ENCODE peak calls at places on chromosomes 1 and 21, in four cellular contexts. One of them, this sample, is unnamed.

GRCh38 chr1:47465605-47466004 is 27.8 kb downstream of the FOXD2 start:
- DNase-seq in anterior cingulate cortex: no peak
- DNase-seq in IMR-90: no peak
- DNase-seq in sciatic nerve: no peak
- DNase-seq in this sample: no peak

GRCh38 chr21:35281946-35282345 is 232.8 kb upstream of the RUNX1 start:
- DNase-seq in sciatic nerve: no peak
- DNase-seq in anterior cingulate cortex: no peak
- DNase-seq in IMR-90: no peak
- DNase-seq in this sample: no peak

GRCh38 chr1:153540394-153541361 is at the start of gene S100A5:
- DNase-seq in sciatic nerve: no peak
- DNase-seq in IMR-90: peak
- DNase-seq in anterior cingulate cortex: no peak
- DNase-seq in this sample: peak

GRCh38 chr1:111920221-111921024 is 69.0 kb downstream of the KCND3 start:
- DNase-seq in anterior cingulate cortex: peak
- DNase-seq in IMR-90: peak
- DNase-seq in sciatic nerve: no peak
- DNase-seq in this sample: peak

GRCh38 chr1:156859523-156860112 is 701 bp upstream of the INSRR start:
- DNase-seq in IMR-90: no peak
- DNase-seq in anterior cingulate cortex: no peak
- DNase-seq in sciatic nerve: no peak
- DNase-seq in this sample: no peak

GRCh38 chr1:36520771-36521420 is 38.2 kb upstream of the CSF3R start:
- DNase-seq in sciatic nerve: no peak
- DNase-seq in IMR-90: no peak
- DNase-seq in anterior cingulate cortex: no peak
- DNase-seq in this sample: peak

GRCh38 chr1:15618685-15619525 is 1.6 kb downstream of the DDI2 start:
- DNase-seq in IMR-90: peak
- DNase-seq in sciatic nerve: no peak
- DNase-seq in anterior cingulate cortex: no peak
- DNase-seq in this sample: no peak

GRCh38 chr1:149845416-149845815 is 54.0 kb upstream of the BOLA1 start:
- DNase-seq in anterior cingulate cortex: no peak
- DNase-seq in IMR-90: no peak
- DNase-seq in sciatic nerve: no peak
- DNase-seq in this sample: no peak

GRCh38 chr1:11279630-11280029 is 6.6 kb downstream of the UBIAD1 start:
- DNase-seq in IMR-90: no peak
- DNase-seq in sciatic nerve: no peak
- DNase-seq in anterior cingulate cortex: no peak
- DNase-seq in this sample: no peak

GRCh38 chr1:150869683-150870082 is 6.7 kb downstream of the ARNT start:
- DNase-seq in anterior cingulate cortex: no peak
- DNase-seq in IMR-90: no peak
- DNase-seq in sciatic nerve: no peak
- DNase-seq in this sample: no peak

GRCh38 chr1:8259498-8260290 is 58.2 kb upstream of the SLC45A1 start:
- DNase-seq in IMR-90: peak
- DNase-seq in sciatic nerve: peak
- DNase-seq in anterior cingulate cortex: no peak
- DNase-seq in this sample: peak

GRCh38 chr1:198106007-198106406 is 50.8 kb upstream of the NEK7 start:
- DNase-seq in sciatic nerve: no peak
- DNase-seq in anterior cingulate cortex: no peak
- DNase-seq in IMR-90: no peak
- DNase-seq in this sample: no peak

GRCh38 chr21:29175408-29176147 is 45.1 kb downstream of the MAP3K7CL start:
- DNase-seq in anterior cingulate cortex: no peak
- DNase-seq in sciatic nerve: no peak
- DNase-seq in IMR-90: peak
- DNase-seq in this sample: no peak

GRCh38 chr1:109930252-109930993 is 19.8 kb downstream of the CSF1 start:
- DNase-seq in IMR-90: no peak
- DNase-seq in anterior cingulate cortex: no peak
- DNase-seq in sciatic nerve: peak
- DNase-seq in this sample: no peak